ENCODE peak calls at places on chromosomes 2 and 18, in seven cellular contexts. U, J, B, A, M, V and T are unnamed samples. For H3K27me3 and H3K4me1, the result is how much of the 10 kb centered on the place peaks cover.

GRCh38 chr2:59892398-59892797 is 661.1 kb downstream of the BCL11A start:
- DNase-seq in U (no peak), J (no peak), B (no peak), A (no peak), M (no peak), V (no peak), T (no peak)

GRCh38 chr2:125652260-125652659 is 1003.7 kb upstream of the GYPC start:
- DNase-seq in U (no peak), J (no peak), B (no peak), A (no peak), M (no peak), V (no peak), T (no peak)

GRCh38 chr2:231917280-231918088 is 8.7 kb downstream of the NPPC start:
- DNase-seq in U (no peak), J (no peak), B (no peak), A (no peak), M (peak), V (no peak), T (peak)

GRCh38 chr2:9341351-9341887 is 81.9 kb downstream of the ITGB1BP1 start:
- DNase-seq in U (no peak), J (no peak), B (no peak), A (no peak), M (no peak), V (no peak), T (no peak)

GRCh38 chr2:159798376-159798724 is 342 bp upstream of the CD302 start:
- DNase-seq in U (no peak), J (no peak), B (no peak), A (no peak), M (no peak), V (no peak), T (no peak)

GRCh38 chr2:113305146-113305545 is 26.4 kb upstream of the PAX8 start:
- DNase-seq in U (no peak), J (no peak), B (no peak), A (no peak), M (no peak), V (no peak), T (no peak)

GRCh38 chr2:40452-40851 is 5.9 kb downstream of the FAM110C start:
- DNase-seq in U (no peak), J (no peak), B (no peak), A (no peak), M (no peak), V (no peak), T (no peak)

GRCh38 chr18:6406075-6406909 is 8.4 kb downstream of the L3MBTL4 start:
- DNase-seq in U (no peak), J (no peak), B (no peak), A (no peak), M (no peak), V (no peak), T (no peak)

GRCh38 chr2:20737505-20737904 is 70.6 kb downstream of the GDF7 start:
- DNase-seq in U (no peak), J (no peak), B (no peak), A (no peak), M (no peak), V (no peak), T (no peak)

GRCh38 chr2:147913701-147914480 is 69.1 kb downstream of the ACVR2A start:
- DNase-seq in U (no peak), J (no peak), B (no peak), A (no peak), M (no peak), V (no peak), T (no peak)

GRCh38 chr2:100739735-100740432 is 80.1 kb upstream of the NPAS2 start:
- DNase-seq in U (no peak), J (no peak), B (no peak), A (no peak), M (no peak), V (no peak), T (no peak)

GRCh38 chr18:60692277-60692676 is 319.7 kb upstream of the MC4R start:
- DNase-seq in U (no peak), J (no peak), B (no peak), A (no peak), M (no peak), V (no peak), T (no peak)

GRCh38 chr18:75130591-75131274 is 78.2 kb downstream of the PTGR3 start:
- DNase-seq in U (no peak), J (no peak), B (no peak), A (no peak), M (no peak), V (no peak), T (no peak)

GRCh38 chr2:101736861-101737291 is 39.4 kb downstream of the MAP4K4 start:
- DNase-seq in U (no peak), J (no peak), B (no peak), A (no peak), M (no peak), V (no peak), T (no peak)

GRCh38 chr2:238985931-238986446 is 138.1 kb downstream of the TWIST2 start:
- DNase-seq in U (no peak), J (no peak), B (peak), A (no peak), M (no peak), V (no peak), T (no peak)

GRCh38 chr2:231687133-231687852 is 21.0 kb upstream of the PTMA start:
- DNase-seq in U (peak), J (peak), B (peak), A (peak), M (peak), V (no peak), T (peak)

GRCh38 chr18:66533693-66534092 is 70.2 kb downstream of the CDH19 start:
- DNase-seq in U (no peak), J (no peak), B (no peak), A (no peak), M (no peak), V (no peak), T (no peak)

GRCh38 chr2:38601463-38602135 is 1.1 kb downstream of the HNRNPLL start:
- DNase-seq in U (no peak), J (no peak), B (no peak), A (no peak), M (no peak), V (no peak), T (no peak)

GRCh38 chr2:156845806-156846558 is 409.8 kb downstream of the GPD2 start:
- DNase-seq in U (no peak), J (no peak), B (no peak), A (no peak), M (no peak), V (no peak), T (no peak)

GRCh38 chr2:165889158-165889557 is 64.4 kb downstream of the TTC21B start:
- DNase-seq in U (no peak), J (no peak), B (no peak), A (no peak), M (no peak), V (no peak), T (no peak)

GRCh38 chr18:35616664-35617423 is 35.3 kb downstream of the GALNT1 start:
- DNase-seq in U (peak), J (no peak), B (no peak), A (peak), M (peak), V (peak), T (peak)

GRCh38 chr18:45838302-45839070 is 13.0 kb downstream of the SIGLEC15 start:
- DNase-seq in U (no peak), J (no peak), B (no peak), A (no peak), M (no peak), V (no peak), T (no peak)

GRCh38 chr2:56191617-56192016 is 7.8 kb downstream of the CCDC85A start:
- DNase-seq in U (peak), J (peak), B (no peak), A (no peak), M (no peak), V (no peak), T (no peak)

GRCh38 chr18:76621184-76621583 is 126.1 kb upstream of the ZNF516 start:
- DNase-seq in U (no peak), J (no peak), B (no peak), A (no peak), M (no peak), V (no peak), T (no peak)

GRCh38 chr2:145715601-145716000 is 1195.7 kb upstream of the ZEB2 start:
- DNase-seq in U (no peak), J (no peak), B (no peak), A (no peak), M (no peak), V (no peak), T (no peak)

GRCh38 chr18:46477425-46478011 is 179.5 kb downstream of the LOXHD1 start:
- DNase-seq in U (no peak), J (no peak), B (no peak), A (no peak), M (no peak), V (no peak), T (no peak)

GRCh38 chr2:241951920-241952319 is 82.4 kb downstream of the RTP5 start:
- DNase-seq in U (no peak), J (no peak), B (no peak), A (peak), M (no peak), V (no peak), T (no peak)

GRCh38 chr2:152165780-152166179 is 9.8 kb downstream of the STAM2 start:
- DNase-seq in U (no peak), J (no peak), B (peak), A (no peak), M (no peak), V (no peak), T (no peak)

GRCh38 chr2:28276076-28276618 is 116.5 kb upstream of the FOSL2 start:
- DNase-seq in U (no peak), J (no peak), B (no peak), A (no peak), M (no peak), V (no peak), T (no peak)

GRCh38 chr2:199315299-199316179 is 142.2 kb downstream of the SATB2 start:
- DNase-seq in U (no peak), J (peak), B (no peak), A (no peak), M (no peak), V (no peak), T (no peak)

GRCh38 chr2:11598228-11598731 is 64.4 kb downstream of the GREB1 start:
- DNase-seq in U (no peak), J (no peak), B (no peak), A (no peak), M (no peak), V (no peak), T (no peak)

GRCh38 chr2:125004091-125004800 is 979.2 kb downstream of the CNTNAP5 start:
- DNase-seq in U (no peak), J (no peak), B (no peak), A (no peak), M (no peak), V (no peak), T (no peak)

GRCh38 chr2:62972601-62973000 is 78.0 kb upstream of the OTX1 start:
- DNase-seq in U (no peak), J (no peak), B (no peak), A (no peak), M (no peak), V (no peak), T (no peak)

GRCh38 chr2:181523756-181524155 is 66.6 kb downstream of the ITGA4 start:
- DNase-seq in U (no peak), J (no peak), B (no peak), A (no peak), M (no peak), V (no peak), T (no peak)

GRCh38 chr2:181528441-181528840 is 71.3 kb downstream of the ITGA4 start:
- DNase-seq in U (no peak), J (no peak), B (no peak), A (no peak), M (no peak), V (no peak), T (no peak)

GRCh38 chr2:181527058-181527457 is 69.9 kb downstream of the ITGA4 start:
- DNase-seq in U (no peak), J (no peak), B (no peak), A (no peak), M (no peak), V (no peak), T (no peak)

DNA sequence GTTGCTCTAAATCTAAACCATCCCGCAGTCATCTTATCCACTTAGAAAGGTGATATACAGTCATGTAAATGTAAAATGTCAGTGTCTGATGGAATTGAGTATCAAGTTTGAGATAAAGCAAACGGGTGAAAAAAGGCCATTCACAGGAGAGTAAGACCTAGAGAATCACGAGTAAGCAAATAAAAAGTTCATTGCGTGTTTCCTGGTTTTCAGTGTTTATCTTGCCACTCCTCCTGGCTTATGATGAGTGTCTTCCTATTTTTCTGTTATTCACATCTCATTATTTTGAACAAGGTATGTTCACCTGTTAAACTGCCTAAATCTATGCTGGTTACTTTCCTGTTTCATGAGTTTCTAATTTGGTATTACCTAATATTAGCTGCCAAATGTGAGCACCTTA is 68.8 kb downstream of the ITGA4 start:
- DNase-seq in U (no peak), J (no peak), B (no peak), A (no peak), M (no peak), V (no peak), T (no peak)
- H3K27me3 ChIP-seq in U (under half), J (under half), B (under half), A (under half), M (under half), V (under half), T (under half)

DNA sequence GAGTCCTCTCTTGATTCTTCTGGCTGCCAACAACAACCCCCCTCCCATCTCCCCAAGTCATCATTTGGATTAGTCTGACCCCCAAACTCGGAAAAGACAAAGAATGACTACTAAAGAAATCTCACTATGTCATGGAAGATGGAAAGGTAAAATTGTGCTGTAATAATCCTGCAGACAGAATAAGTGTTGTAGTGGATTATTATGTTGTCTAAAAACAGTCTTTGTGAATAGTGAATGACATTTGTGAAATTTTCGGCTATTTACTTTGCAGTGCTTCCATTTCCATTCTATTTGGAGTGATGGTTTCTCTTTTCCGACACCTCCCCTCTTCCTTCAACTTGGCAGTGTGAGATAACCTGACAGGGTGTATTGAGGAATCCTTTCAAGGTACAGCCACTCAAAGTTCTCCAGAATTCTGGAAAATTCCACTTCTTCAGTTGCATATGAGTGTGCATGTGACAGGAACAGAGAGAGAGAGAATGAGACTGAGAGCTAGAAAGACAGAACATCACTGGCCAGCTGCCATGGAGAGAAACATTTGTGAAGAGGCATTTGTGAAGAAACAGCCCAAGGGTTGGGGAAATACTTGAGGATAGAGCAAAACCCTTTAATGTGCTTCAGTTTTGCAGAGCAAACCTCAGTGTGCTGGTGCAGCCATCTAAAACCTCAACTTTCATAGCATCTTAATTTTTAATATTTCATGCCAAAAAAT is 141.9 kb upstream of the DLX2 start:
- DNase-seq in U (no peak), J (no peak), B (no peak), A (no peak), M (no peak), V (no peak), T (no peak)
- H3K4me1 ChIP-seq in U (under half), J (under half), B (under half), A (under half), M (under half), V (under half), T (under half)

GRCh38 chr18:65206551-65207260 is 544.1 kb upstream of the CDH7 start:
- DNase-seq in U (no peak), J (no peak), B (no peak), A (no peak), M (no peak), V (no peak), T (peak)
- TF ChIP-seq CTCF in U (no peak), J (peak), B (no peak), A (no peak), M (no peak), V (no peak), T (no peak)

GRCh38 chr2:229633546-229633945 is 80.8 kb downstream of the DNER start:
- DNase-seq in U (no peak), J (no peak), B (no peak), A (no peak), M (no peak), V (no peak), T (no peak)

GRCh38 chr2:229641676-229642075 is 72.7 kb downstream of the DNER start:
- DNase-seq in U (no peak), J (no peak), B (no peak), A (no peak), M (no peak), V (no peak), T (no peak)

GRCh38 chr2:229634574-229635185 is 79.7 kb downstream of the DNER start:
- DNase-seq in U (no peak), J (no peak), B (no peak), A (no peak), M (no peak), V (no peak), T (no peak)

GRCh38 chr2:229642371-229642770 is 72.0 kb downstream of the DNER start:
- DNase-seq in U (no peak), J (no peak), B (no peak), A (peak), M (no peak), V (peak), T (no peak)

DNA sequence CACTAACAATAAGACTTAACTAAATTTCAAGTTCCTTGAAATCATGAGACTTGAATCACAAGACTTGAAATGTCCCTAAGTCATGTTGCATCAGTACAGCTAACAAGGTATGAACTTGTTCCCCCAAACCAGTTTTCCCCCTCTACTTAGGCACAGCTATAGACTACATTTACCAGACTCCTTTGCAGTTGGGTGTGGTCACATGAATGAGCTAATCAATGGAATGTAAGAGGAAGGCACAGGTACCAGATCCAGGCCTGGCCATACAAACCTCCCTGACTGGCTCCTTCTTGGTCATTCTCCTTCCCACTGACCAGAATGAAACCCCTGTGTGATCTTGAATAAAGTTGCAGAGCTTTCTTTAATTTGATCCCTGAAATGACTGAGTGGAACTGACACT is 77.8 kb downstream of the DNER start:
- DNase-seq in U (no peak), J (no peak), B (no peak), A (no peak), M (no peak), V (no peak), T (no peak)
- H3K27me3 ChIP-seq in U (under half), J (under half), B (under half), A (under half), M (under half), V (under half), T (under half)

GRCh38 chr2:201156051-201156450 is 26.9 kb upstream of the CASP10 start:
- DNase-seq in U (no peak), J (no peak), B (no peak), A (no peak), M (no peak), V (no peak), T (no peak)

GRCh38 chr2:201157694-201158093 is 25.2 kb upstream of the CASP10 start:
- DNase-seq in U (no peak), J (no peak), B (no peak), A (peak), M (no peak), V (no peak), T (no peak)

GRCh38 chr2:201152517-201152916 is 30.4 kb upstream of the CASP10 start:
- DNase-seq in U (no peak), J (no peak), B (no peak), A (no peak), M (no peak), V (no peak), T (no peak)

GRCh38 chr2:201152999-201153398 is 29.9 kb upstream of the CASP10 start:
- DNase-seq in U (no peak), J (no peak), B (no peak), A (no peak), M (no peak), V (no peak), T (no peak)

GRCh38 chr2:201154615-201155014 is 28.3 kb upstream of the CASP10 start:
- DNase-seq in U (no peak), J (no peak), B (no peak), A (no peak), M (no peak), V (no peak), T (no peak)
- H3K4me1 ChIP-seq in U (under half), J (under half), B (under half), A (under half), M (half or more), V (under half), T (half or more)

DNA sequence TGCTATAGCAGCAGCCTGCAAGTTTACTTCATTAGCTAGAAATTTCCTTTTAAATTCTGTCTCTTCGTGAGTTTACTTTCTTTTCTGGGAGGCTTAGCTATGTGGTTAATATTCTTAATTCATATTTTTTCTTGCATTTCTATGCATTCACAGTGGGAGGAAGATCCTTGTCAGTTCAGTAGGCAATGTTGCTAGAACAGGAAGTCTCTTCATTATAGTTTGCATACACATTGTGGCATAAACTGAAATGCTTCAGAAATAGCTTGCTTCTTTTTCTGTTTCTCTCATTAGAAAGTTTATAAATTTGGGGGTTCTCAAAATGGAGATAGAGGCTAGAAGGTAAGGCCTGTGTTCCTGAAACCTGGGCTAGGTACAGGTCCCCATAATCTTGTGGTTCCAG is 8.1 kb upstream of the ARHGAP15 start:
- DNase-seq in U (no peak), J (no peak), B (no peak), A (no peak), M (no peak), V (no peak), T (no peak)
- TF ChIP-seq CTCF in U (no peak), J (no peak), B (no peak), A (no peak), M (no peak), V (no peak), T (no peak)

GRCh38 chr2:118848381-118849225 is 1.2 kb upstream of the EN1 start:
- DNase-seq in U (no peak), J (peak), B (no peak), A (no peak), M (no peak), V (no peak), T (no peak)
- H3K27me3 ChIP-seq in U (half or more), J (under half), B (under half), A (half or more), M (half or more), V (under half), T (half or more)